ENCODE peak calls at places on chromosomes 7 and 10, in six cellular contexts. G is stimulated activated CD4-positive, alpha-beta T cell treated with anti-CD3 and anti-CD28 coated beads, Interleukin-1b, Interleukin-23, amount 100 ng/mL, for 4 hours; I is NCI-H1930; Y is SW 1271; J is aorta; Q is pancreas. K is an unnamed sample.

GRCh38 chr10:101227765-101228681 is 1.2 kb downstream of the LBX1 start:
- DNase-seq in G (no peak), J (no peak), I (no peak), Q (no peak), Y (no peak), K (no peak)

GRCh38 chr7:77696643-77697534 is 630 bp downstream of the RSBN1L start:
- DNase-seq in Q (peak; percentile 66), J (peak; percentile 88), G (peak; percentile 58), Y (no peak), I (peak; percentile 36), K (no peak)

GRCh38 chr7:125641884-125642283 is 712.3 kb upstream of the POT1 start:
- DNase-seq in Q (no peak), I (no peak), G (no peak), J (no peak), Y (no peak), K (no peak)

GRCh38 chr7:141864765-141865447 is 23.6 kb upstream of the PRSS37 start:
- DNase-seq in G (no peak), I (no peak), J (no peak), Q (no peak), Y (no peak), K (no peak)

GRCh38 chr10:127910464-127910770 is 3.5 kb downstream of the PTPRE start:
- DNase-seq in J (no peak), Q (no peak), Y (no peak), I (no peak), G (no peak), K (no peak)

GRCh38 chr10:14413583-14413982 is 82.9 kb upstream of the FRMD4A start:
- DNase-seq in Y (no peak), I (no peak), G (no peak), J (no peak), Q (no peak), K (no peak)

GRCh38 chr7:69277361-69277760 is 320.9 kb upstream of the AUTS2 start:
- DNase-seq in G (no peak), Q (no peak), Y (no peak), I (no peak), J (no peak), K (no peak)

GRCh38 chr10:72911758-72912157 is 18.2 kb downstream of the OIT3 start:
- DNase-seq in I (no peak), Q (no peak), G (no peak), Y (no peak), J (no peak), K (no peak)

GRCh38 chr10:105188737-105189463 is 547.8 kb downstream of the SORCS3 start:
- DNase-seq in J (no peak), I (no peak), Q (no peak), G (no peak), Y (no peak), K (no peak)

GRCh38 chr7:30896783-30897617 is 14.7 kb upstream of the AQP1 start:
- DNase-seq in Y (no peak), G (no peak), Q (peak; percentile 83), J (no peak), I (no peak), K (no peak)

GRCh38 chr7:15720849-15721471 is 34.5 kb upstream of the MEOX2 start:
- DNase-seq in I (no peak), G (no peak), Y (peak; percentile 7), J (no peak), Q (no peak), K (no peak)

GRCh38 chr10:63465293-63466167 is at the start of gene JMJD1C:
- DNase-seq in Y (peak; percentile 20), Q (peak; percentile 81), G (peak; percentile 50), I (peak; percentile 47), J (peak; percentile 94), K (peak; percentile 35)

GRCh38 chr7:36082216-36082615 is 70.8 kb upstream of the EEPD1 start:
- DNase-seq in G (no peak), J (no peak), Q (no peak), I (no peak), Y (no peak), K (no peak)

GRCh38 chr10:71158902-71159301 is 53.5 kb upstream of the UNC5B start:
- DNase-seq in J (no peak), Q (no peak), Y (no peak), G (no peak), I (no peak), K (no peak)

GRCh38 chr7:94174375-94174774 is 170.2 kb upstream of the BET1 start:
- DNase-seq in J (no peak), I (no peak), G (no peak), Y (no peak), Q (no peak), K (no peak)

GRCh38 chr10:62373995-62374861 is at the start of gene ZNF365:
- DNase-seq in J (peak; percentile 82), I (peak; percentile 3), Q (no peak), G (peak; percentile 29), Y (no peak), K (peak; percentile 31)

GRCh38 chr7:127389321-127389720 is 3.2 kb downstream of the ZNF800 start:
- DNase-seq in Y (no peak), Q (no peak), G (no peak), J (no peak), I (no peak), K (no peak)

GRCh38 chr10:70052462-70053211 is at the start of gene MACROH2A2:
- DNase-seq in I (peak; percentile 49), G (no peak), J (peak; percentile 81), Y (no peak), Q (peak; percentile 41), K (no peak)

GRCh38 chr7:154503962-154504550 is 451.9 kb downstream of the DPP6 start:
- DNase-seq in G (no peak), Q (no peak), I (peak; percentile 19), J (no peak), Y (no peak), K (no peak)

GRCh38 chr7:106345421-106346166 is 60.8 kb upstream of the NAMPT start:
- DNase-seq in J (no peak), Q (no peak), Y (no peak), G (peak; percentile 35), I (no peak), K (no peak)

GRCh38 chr10:129963076-129963830 is 821 bp downstream of the EBF3 start:
- DNase-seq in Y (no peak), Q (no peak), I (no peak), J (peak; percentile 85), G (no peak), K (no peak)

GRCh38 chr7:11373546-11374142 is 400.0 kb downstream of the PHF14 start:
- DNase-seq in J (no peak), I (peak; percentile 8), Y (peak; percentile 6), Q (no peak), G (no peak), K (no peak)